ENCODE peak calls at places on chromosomes 12 and 14, in seven cellular contexts. P is hepatic stellate cell, U is T-helper 9 cell, H is nephron progenitor cell, E is body of pancreas, O is EH, C is fibroblast of gingiva. J is an unnamed sample.

GRCh38 chr12:96198970-96199369 is 4.8 kb downstream of the ELK3 start:
- DNase-seq in P (peak), U (no peak), H (no peak), E (no peak), O (peak), C (peak), J (peak)

GRCh38 chr12:865614-866013 is 83.9 kb downstream of the RAD52 start:
- DNase-seq in P (no peak), U (no peak), H (no peak), E (no peak), O (no peak), C (no peak), J (no peak)

GRCh38 chr12:93092559-93092945 is 163.5 kb upstream of the EEA1 start:
- DNase-seq in P (no peak), U (no peak), H (no peak), E (no peak), O (no peak), C (no peak), J (no peak)

GRCh38 chr12:53180931-53181645 is 363 bp upstream of the CSAD start:
- DNase-seq in P (peak), U (peak), H (peak), E (peak), O (peak), C (peak), J (peak)

GRCh38 chr12:120228291-120229070 is 27.6 kb upstream of the RPLP0 start:
- DNase-seq in P (peak), U (peak), H (peak), E (peak), O (peak), C (peak), J (peak)

GRCh38 chr12:40375076-40375475 is 150.3 kb downstream of the LRRK2 start:
- DNase-seq in P (no peak), U (no peak), H (no peak), E (no peak), O (peak), C (no peak), J (no peak)

GRCh38 chr12:69096669-69097364 is 142.6 kb upstream of the CPSF6 start:
- DNase-seq in P (no peak), U (no peak), H (no peak), E (no peak), O (peak), C (no peak), J (no peak)

GRCh38 chr14:23351681-23352505 is 794 bp downstream of the SLC22A17 start:
- DNase-seq in P (no peak), U (no peak), H (peak), E (no peak), O (no peak), C (no peak), J (no peak)

GRCh38 chr14:71725802-71726638 is 206.2 kb upstream of the RGS6 start:
- DNase-seq in P (no peak), U (no peak), H (no peak), E (no peak), O (peak), C (peak), J (peak)

GRCh38 chr12:68113644-68114043 is 45.9 kb downstream of the IFNG start:
- DNase-seq in P (no peak), U (peak), H (no peak), E (no peak), O (no peak), C (no peak), J (no peak)

GRCh38 chr12:93379432-93380308 is 1.9 kb downstream of the NUDT4 start:
- DNase-seq in P (no peak), U (no peak), H (no peak), E (no peak), O (peak), C (no peak), J (no peak)

GRCh38 chr12:124508323-124509096 is 58.9 kb downstream of the NCOR2 start:
- DNase-seq in P (peak), U (no peak), H (peak), E (no peak), O (peak), C (no peak), J (no peak)

GRCh38 chr14:64692189-64692588 is 12.0 kb upstream of the PLEKHG3 start:
- DNase-seq in P (no peak), U (no peak), H (no peak), E (no peak), O (no peak), C (no peak), J (no peak)

GRCh38 chr12:6627598-6627997 is 8.2 kb downstream of the LPAR5 start:
- DNase-seq in P (no peak), U (peak), H (no peak), E (no peak), O (no peak), C (no peak), J (no peak)

GRCh38 chr12:27525373-27525772 is 1.4 kb downstream of the PPFIBP1 start:
- DNase-seq in P (peak), U (no peak), H (no peak), E (no peak), O (peak), C (peak), J (peak)

GRCh38 chr14:20681348-20682126 is 2.8 kb upstream of the RNASE4 start:
- DNase-seq in P (peak), U (peak), H (peak), E (peak), O (peak), C (peak), J (peak)

GRCh38 chr12:104416637-104417036 is 40.1 kb upstream of the CHST11 start:
- DNase-seq in P (no peak), U (no peak), H (no peak), E (no peak), O (no peak), C (no peak), J (no peak)

GRCh38 chr14:21268612-21269251 is 510 bp downstream of the HNRNPC start:
- DNase-seq in P (no peak), U (no peak), H (peak), E (peak), O (peak), C (peak), J (no peak)

GRCh38 chr14:77279719-77280118 is 8.7 kb upstream of the NGB start:
- DNase-seq in P (no peak), U (no peak), H (no peak), E (no peak), O (no peak), C (no peak), J (no peak)

GRCh38 chr12:115619889-115620288 is 657.6 kb downstream of the MED13L start:
- DNase-seq in P (no peak), U (no peak), H (no peak), E (no peak), O (no peak), C (no peak), J (no peak)

GRCh38 chr14:76922599-76922998 is 96.4 kb downstream of the LRRC74A start:
- DNase-seq in P (no peak), U (no peak), H (no peak), E (no peak), O (peak), C (no peak), J (no peak)

GRCh38 chr12:105554223-105554678 is 223.8 kb downstream of the C12orf75 start:
- DNase-seq in P (no peak), U (no peak), H (no peak), E (no peak), O (peak), C (no peak), J (no peak)

GRCh38 chr14:33364536-33364935 is 425.9 kb downstream of the NPAS3 start:
- DNase-seq in P (no peak), U (no peak), H (peak), E (no peak), O (no peak), C (no peak), J (no peak)

GRCh38 chr12:91181053-91181452 is 1.6 kb downstream of the DCN start:
- DNase-seq in P (no peak), U (no peak), H (no peak), E (no peak), O (peak), C (peak), J (no peak)